ENCODE peak calls at places on chromosomes 1 and 21, in five cellular contexts. Y is brain microvascular endothelial cell, P is GM13977, L is endothelial cell, I is pancreas. X is an unnamed sample.

GRCh38 chr1:161887724-161888287 is 121.7 kb downstream of the ATF6 start:
- DNase-seq in Y (no peak), P (no peak), L (no peak), I (no peak), X (no peak)

GRCh38 chr1:23646571-23646970 is 45.0 kb upstream of the RPL11 start:
- DNase-seq in Y (no peak), P (no peak), L (no peak), I (no peak), X (no peak)

GRCh38 chr1:21901473-21901847 is 35.6 kb downstream of the HSPG2 start:
- DNase-seq in Y (no peak), P (no peak), L (no peak), I (no peak), X (no peak)

GRCh38 chr1:42240964-42241755 is 76.6 kb upstream of the GUCA2A start:
- DNase-seq in Y (peak; percentile 16), P (no peak), L (peak; percentile 34), I (no peak), X (no peak)

GRCh38 chr1:37811027-37811655 is 3.1 kb upstream of the YRDC start:
- DNase-seq in Y (peak; percentile 83), P (peak; percentile 74), L (peak; percentile 81), I (peak; percentile 46), X (peak; percentile 77)

GRCh38 chr1:159891275-159892157 is 8.4 kb downstream of the CFAP45 start:
- DNase-seq in Y (peak; percentile 86), P (peak; percentile 72), L (peak; percentile 75), I (peak; percentile 77), X (peak; percentile 44)

GRCh38 chr1:84339503-84339902 is 38.0 kb downstream of the SAMD13 start:
- DNase-seq in Y (peak; percentile 29), P (no peak), L (no peak), I (no peak), X (peak; percentile 6)

GRCh38 chr21:33386222-33386784 is 16.9 kb upstream of the IFNGR2 start:
- DNase-seq in Y (no peak), P (no peak), L (peak; percentile 25), I (no peak), X (no peak)

GRCh38 chr1:1628656-1629429 is 3.1 kb upstream of the MMP23B start:
- DNase-seq in Y (no peak), P (no peak), L (no peak), I (no peak), X (no peak)

GRCh38 chr1:10168912-10169514 is 41.4 kb upstream of the KIF1B start:
- DNase-seq in Y (no peak), P (peak; percentile 55), L (no peak), I (no peak), X (no peak)

GRCh38 chr1:104765115-104765514 is 1015.4 kb downstream of the AMY1C start:
- DNase-seq in Y (peak; percentile 61), P (no peak), L (no peak), I (no peak), X (no peak)

GRCh38 chr1:29956343-29957030 is 720.2 kb downstream of the PTPRU start:
- DNase-seq in Y (no peak), P (no peak), L (no peak), I (no peak), X (no peak)

GRCh38 chr1:117067528-117068370 is 7.6 kb downstream of the TTF2 start:
- DNase-seq in Y (peak; percentile 51), P (peak; percentile 54), L (peak; percentile 58), I (peak; percentile 46), X (peak; percentile 56)

DNA sequence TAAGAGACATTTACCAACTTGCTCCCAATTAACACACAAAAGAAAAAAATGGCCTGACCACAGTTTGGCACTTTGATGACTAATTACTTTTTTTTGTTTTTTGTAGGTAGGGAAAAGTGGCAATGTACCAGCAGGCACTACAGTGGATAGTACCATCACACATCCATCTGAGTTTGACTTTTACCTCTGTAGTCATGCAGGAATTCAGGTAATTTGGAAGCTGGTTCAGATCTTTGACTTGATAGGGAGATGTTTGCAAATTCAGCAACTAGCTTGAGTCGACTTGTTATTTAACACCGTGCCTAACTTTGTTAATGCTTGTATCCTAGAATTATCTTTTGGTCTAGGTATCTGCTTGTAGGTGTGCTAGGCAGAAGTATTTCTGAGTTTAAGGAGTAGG is 33.0 kb upstream of the AGO1 start:
- DNase-seq in Y (no peak), P (no peak), L (no peak), I (no peak), X (no peak)
- TF ChIP-seq CTCF in Y (no peak), P (no peak), L (no peak), I (no peak), X (no peak)

DNA sequence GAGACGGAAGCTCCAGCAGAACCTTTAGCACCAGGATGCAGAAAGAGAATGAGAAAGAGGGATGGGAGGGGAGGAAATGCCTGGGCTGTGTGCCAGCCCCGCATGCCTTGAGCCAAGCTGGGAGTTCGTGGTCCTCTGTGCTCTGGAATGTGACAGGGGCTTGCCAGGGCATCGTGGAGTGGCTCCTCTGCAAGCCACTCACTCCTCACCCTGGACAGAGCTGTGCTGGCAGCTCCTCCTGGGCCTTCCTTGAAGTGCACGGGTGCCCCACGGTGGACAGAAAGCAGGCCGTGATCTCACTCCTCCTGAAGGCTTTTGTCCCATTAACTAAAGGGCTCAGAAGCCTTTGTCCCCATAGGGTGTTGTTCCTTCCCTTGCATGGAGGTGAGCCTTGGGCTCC is 34.8 kb upstream of the PRELP start:
- DNase-seq in Y (peak; percentile 37), P (peak; percentile 48), L (no peak), I (peak; percentile 16), X (no peak)
- TF ChIP-seq CTCF in Y (peak; percentile 69), P (peak; percentile 49), L (no peak), I (no peak), X (no peak)

GRCh38 chr1:151047925-151048644 is 534 bp downstream of the C1orf56 start:
- DNase-seq in Y (peak; percentile 70), P (peak; percentile 78), L (peak; percentile 67), I (peak; percentile 66), X (peak; percentile 60)
- TF ChIP-seq CTCF in Y (peak; percentile 75), P (peak; percentile 51), L (peak; percentile 67), I (no peak), X (peak; percentile 43)

DNA sequence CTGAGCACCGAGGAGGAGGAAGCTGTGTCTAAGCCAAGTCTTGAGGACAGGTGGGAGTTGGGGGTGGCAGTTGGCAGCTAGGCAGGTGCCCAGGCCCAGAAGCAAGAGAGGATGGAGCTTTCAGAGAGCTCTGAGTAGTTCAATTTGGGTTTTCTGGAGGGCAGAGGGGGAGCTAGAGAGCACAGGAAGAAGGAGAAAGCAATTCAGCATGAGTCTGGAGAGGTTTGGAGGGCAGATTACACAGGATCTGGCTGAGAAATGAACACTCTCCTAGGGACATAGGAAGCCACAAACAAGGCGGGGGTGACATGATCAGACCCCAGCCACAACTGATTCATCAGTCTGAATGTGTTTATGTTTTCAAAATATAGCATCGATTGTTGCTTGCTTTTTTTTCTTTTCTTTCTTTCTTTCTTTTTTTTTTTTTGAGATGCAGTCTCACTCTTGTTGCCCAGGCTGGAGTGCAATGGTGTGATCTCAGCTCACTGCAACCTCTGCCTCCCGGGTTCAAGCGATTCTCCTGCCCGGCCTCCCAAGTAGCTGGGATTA is 23.8 kb downstream of the PTPRF start:
- DNase-seq in Y (peak; percentile 50), P (no peak), L (peak; percentile 56), I (no peak), X (no peak)
- TF ChIP-seq CTCF in Y (peak; percentile 85), P (peak; percentile 52), L (no peak), I (no peak), X (peak; percentile 30)

DNA sequence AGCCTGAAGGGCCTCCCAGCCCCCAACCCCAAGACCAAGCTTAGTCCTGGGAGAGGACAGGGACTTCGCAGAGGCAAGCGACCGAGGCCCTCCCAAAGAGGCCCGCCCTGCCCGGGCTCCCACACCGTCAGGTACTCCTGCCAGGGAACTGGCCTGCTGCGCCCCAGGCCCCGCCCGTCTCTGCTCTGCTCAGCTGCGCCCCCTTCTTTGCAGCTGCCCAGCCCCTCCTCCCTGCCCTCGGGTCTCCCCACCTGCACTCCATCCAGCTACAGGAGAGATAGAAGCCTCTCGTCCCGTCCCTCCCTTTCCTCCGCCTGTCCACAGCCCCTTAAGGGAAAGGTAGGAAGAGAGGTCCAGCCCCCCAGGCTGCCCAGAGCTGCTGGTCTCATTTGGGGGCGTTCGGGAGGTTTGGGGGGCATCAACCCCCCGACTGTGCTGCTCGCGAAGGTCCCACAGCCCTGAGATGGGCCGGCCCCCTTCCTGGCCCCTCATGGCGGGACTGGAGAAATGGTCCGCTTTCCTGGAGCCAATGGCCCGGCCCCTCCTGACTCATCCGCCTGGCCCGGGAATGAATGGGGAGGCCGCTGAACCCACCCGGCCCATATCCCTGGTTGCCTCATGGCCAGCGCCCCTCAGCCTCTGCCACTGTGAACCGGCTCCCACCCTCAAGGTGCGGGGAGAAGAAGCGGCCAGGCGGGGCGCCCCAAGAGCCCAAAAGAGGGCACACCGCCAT is 21.9 kb upstream of the ARF1 start:
- DNase-seq in Y (no peak), P (no peak), L (no peak), I (peak; percentile 38), X (peak; percentile 38)
- TF ChIP-seq CTCF in Y (peak; percentile 6), P (no peak), L (no peak), I (no peak), X (no peak)

GRCh38 chr1:109793486-109794318 is 30.0 kb upstream of the EPS8L3 start:
- DNase-seq in Y (peak; percentile 67), P (no peak), L (no peak), I (peak; percentile 37), X (no peak)
- TF ChIP-seq CTCF in Y (no peak), P (no peak), L (no peak), I (no peak), X (no peak)

DNA sequence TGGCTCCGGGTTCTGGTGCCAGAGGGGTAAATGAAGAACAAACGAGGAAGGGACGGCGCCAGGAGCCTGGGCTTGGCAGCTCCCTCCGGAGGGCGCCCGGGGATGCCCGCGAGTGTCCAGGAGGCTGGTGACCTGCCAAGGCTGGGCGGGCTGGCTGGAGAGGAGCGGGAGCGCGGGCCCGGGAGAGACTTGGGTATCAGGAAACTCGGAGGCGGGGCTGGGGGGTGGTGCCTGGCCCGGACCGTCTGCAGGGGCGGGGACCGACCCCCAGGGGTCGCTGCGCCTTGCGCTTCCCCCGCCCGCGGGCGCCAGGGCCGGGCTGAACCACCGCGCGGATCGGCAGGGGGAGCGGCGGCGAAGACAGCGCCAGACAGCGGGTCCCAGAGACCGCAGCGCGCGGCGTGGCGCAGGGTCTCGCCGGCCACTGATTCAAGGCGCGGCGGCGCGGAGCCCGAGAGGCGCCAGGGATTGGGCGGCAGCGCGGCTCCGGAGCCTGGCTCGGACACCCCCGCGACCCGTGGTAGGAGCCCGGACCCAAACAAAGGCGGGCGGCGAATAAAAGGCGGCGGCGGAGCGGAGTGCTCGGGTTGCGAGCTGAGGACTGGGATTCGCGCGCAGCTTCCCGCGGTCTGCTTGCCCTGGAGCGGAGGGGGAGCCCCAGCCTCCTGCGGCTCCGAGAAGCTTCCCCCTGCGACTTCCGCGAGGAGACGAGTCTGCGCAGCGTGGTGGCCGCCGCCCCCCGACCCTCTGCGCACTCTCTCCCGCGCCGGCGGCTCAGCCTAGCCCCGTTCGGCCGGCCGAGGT is at the start of gene DISP3:
- DNase-seq in Y (peak; percentile 40), P (peak; percentile 97), L (peak; percentile 89), I (peak; percentile 40), X (peak; percentile 94)
- TF ChIP-seq CTCF in Y (peak; percentile 56), P (peak; percentile 76), L (peak; percentile 97), I (peak; percentile 16), X (peak; percentile 83)

GRCh38 chr1:7755448-7755847 is 15.6 kb upstream of the VAMP3 start:
- DNase-seq in Y (peak; percentile 13), P (no peak), L (peak; percentile 23), I (no peak), X (no peak)
- TF ChIP-seq CTCF in Y (peak; percentile 66), P (peak; percentile 21), L (no peak), I (no peak), X (peak; percentile 44)

X was measured in nephron progenitor cell.